ENCODE peak calls at places on chromosomes 1 and 21, in six cellular contexts. N, H, D, L, F and G are unnamed samples.

GRCh38 chr1:193031431-193031830 is 27.7 kb downstream of the UCHL5 start:
- DNase-seq in N (no peak), H (no peak), D (no peak), L (no peak), F (no peak), G (no peak)

GRCh38 chr1:212255705-212256307 is 29.4 kb upstream of the PPP2R5A start:
- DNase-seq in N (no peak), H (no peak), D (no peak), L (no peak), F (no peak), G (no peak)

GRCh38 chr1:160101037-160101716 is 2.8 kb upstream of the IGSF8 start:
- DNase-seq in N (peak), H (peak), D (peak), L (peak), F (peak), G (peak)

GRCh38 chr1:17755120-17755519 is at the start of gene ACTL8:
- DNase-seq in N (no peak), H (no peak), D (no peak), L (no peak), F (no peak), G (no peak)

GRCh38 chr21:37829447-37829846 is 86.8 kb downstream of the KCNJ6 start:
- DNase-seq in N (no peak), H (no peak), D (no peak), L (no peak), F (no peak), G (peak)

GRCh38 chr1:161763522-161764098 is 2.5 kb upstream of the ATF6 start:
- DNase-seq in N (peak), H (no peak), D (no peak), L (peak), F (no peak), G (no peak)

GRCh38 chr1:192807968-192808587 is 761 bp upstream of the RGS2 start:
- DNase-seq in N (no peak), H (peak), D (no peak), L (no peak), F (no peak), G (peak)

GRCh38 chr1:48761411-48761810 is 15.3 kb downstream of the BEND5 start:
- DNase-seq in N (no peak), H (no peak), D (no peak), L (no peak), F (no peak), G (no peak)

GRCh38 chr1:116164890-116165176 is 53.6 kb downstream of the MAB21L3 start:
- DNase-seq in N (no peak), H (no peak), D (no peak), L (no peak), F (no peak), G (no peak)

GRCh38 chr1:55468438-55468837 is 253.3 kb upstream of the USP24 start:
- DNase-seq in N (no peak), H (no peak), D (no peak), L (no peak), F (no peak), G (no peak)